ENCODE peak calls at places on chromosomes 2 and 18, in nine cellular contexts. R is NCI-H82; E is mesenchymal stem cell; V is H54; Z is sciatic nerve; O is omental fat pad; K is neural crest cell; S is heart left ventricle; C is naive thymus-derived CD4-positive, alpha-beta T cell. L is an unnamed sample.

GRCh38 chr2:53347219-53347618 is 420.4 kb upstream of the CHAC2 start:
- DNase-seq in E (no peak), S (no peak), Z (no peak), K (no peak), V (no peak), O (no peak), C (no peak), R (no peak), L (no peak)

GRCh38 chr18:54981076-54981475 is 21.8 kb upstream of the CCDC68 start:
- DNase-seq in S (no peak), R (no peak), E (no peak), Z (no peak), C (no peak), V (no peak), K (no peak), O (no peak), L (no peak)

GRCh38 chr2:116732322-116732721 is 1082.2 kb upstream of the DDX18 start:
- DNase-seq in K (no peak), C (no peak), E (no peak), S (no peak), R (no peak), Z (no peak), O (no peak), V (no peak), L (no peak)

GRCh38 chr2:69777778-69778089 is 35.8 kb downstream of the ANXA4 start:
- DNase-seq in Z (no peak), R (no peak), S (no peak), V (no peak), K (no peak), O (no peak), C (no peak), E (peak; percentile 37), L (no peak)

GRCh38 chr2:200258881-200259576 is 47.5 kb upstream of the SPATS2L start:
- DNase-seq in O (no peak), K (no peak), S (no peak), Z (no peak), V (no peak), E (peak; percentile 28), R (no peak), C (no peak), L (no peak)

GRCh38 chr2:83859553-83859952 is 599.5 kb downstream of the SUCLG1 start:
- DNase-seq in V (no peak), R (no peak), Z (no peak), C (no peak), S (no peak), K (no peak), O (no peak), E (no peak), L (no peak)

GRCh38 chr2:119387381-119388129 is 20.8 kb downstream of the DBI start:
- DNase-seq in O (peak; percentile 64), Z (peak; percentile 81), V (no peak), E (peak; percentile 70), C (no peak), K (no peak), S (peak; percentile 63), R (no peak), L (peak; percentile 52)

GRCh38 chr2:11175293-11175795 is 20.1 kb downstream of the SLC66A3 start:
- DNase-seq in O (no peak), C (no peak), K (no peak), Z (no peak), S (no peak), R (no peak), E (peak; percentile 62), V (peak; percentile 61), L (peak; percentile 37)

GRCh38 chr18:63342206-63342605 is 22.6 kb upstream of the BCL2 start:
- DNase-seq in C (no peak), E (peak; percentile 48), K (peak; percentile 31), V (no peak), R (no peak), Z (no peak), S (no peak), O (no peak), L (peak; percentile 43)